ENCODE peak calls at places on chromosomes 12 and 14, in nine cellular contexts. F is left cardiac atrium; I is activated CD8-positive, alpha-beta memory T cell treated with anti-CD3 and anti-CD28 coated beads for 4 hours; O is foreskin melanocyte; A is stimulated activated naive B cell treated with anti-CD40 and anti-IgM and Interleukin-4, amounts not matched to agents 10 μg/mL and 1 μg/mL and 100 μg/mL, for 72 hours; S is stimulated activated CD8-positive, alpha-beta memory T cell treated with anti-CD3 and anti-CD28 coated beads, Interleukin-4, amount 100 ng/mL, for 1 hour; Y is psoas muscle; Z is CD8-positive, alpha-beta memory T cell; G is activated T-helper 1 cell treated with anti-CD3 and anti-CD28 coated beads, Interleukin-2, amount 50 U/mL, for 16 hours. B is an unnamed sample.

GRCh38 chr12:94977766-94978468 is 25.6 kb downstream of the NDUFA12 start:
- DNase-seq in F (no peak), I (no peak), O (no peak), A (no peak), S (no peak), Y (no peak), Z (no peak), G (no peak), B (no peak)

GRCh38 chr14:75825147-75825592 is 156.6 kb downstream of the TGFB3 start:
- DNase-seq in F (no peak), I (no peak), O (no peak), A (no peak), S (no peak), Y (no peak), Z (no peak), G (no peak), B (peak; percentile 40)

GRCh38 chr12:127785535-127785934 is 481.4 kb upstream of the TMEM132C start:
- DNase-seq in F (peak; percentile 29), I (no peak), O (no peak), A (no peak), S (no peak), Y (no peak), Z (no peak), G (no peak), B (no peak)

GRCh38 chr12:102539651-102540553 is 59.5 kb upstream of the IGF1 start:
- DNase-seq in F (no peak), I (no peak), O (peak; percentile 9), A (no peak), S (no peak), Y (no peak), Z (no peak), G (no peak), B (no peak)

GRCh38 chr12:95605087-95605486 is 53.8 kb upstream of the USP44 start:
- DNase-seq in F (no peak), I (no peak), O (no peak), A (no peak), S (no peak), Y (no peak), Z (no peak), G (no peak), B (no peak)

GRCh38 chr12:27272375-27273028 is 28.4 kb downstream of the STK38L start:
- DNase-seq in F (no peak), I (no peak), O (no peak), A (no peak), S (no peak), Y (no peak), Z (no peak), G (no peak), B (no peak)

GRCh38 chr12:57852620-57853509 is 6.3 kb upstream of the CTDSP2 start:
- DNase-seq in F (peak; percentile 58), I (no peak), O (no peak), A (no peak), S (no peak), Y (peak; percentile 81), Z (no peak), G (no peak), B (no peak)

GRCh38 chr12:45076417-45077031 is 25.6 kb upstream of the DBX2 start:
- DNase-seq in F (no peak), I (no peak), O (no peak), A (no peak), S (no peak), Y (no peak), Z (no peak), G (no peak), B (no peak)

GRCh38 chr14:48690349-48690748 is 895.8 kb downstream of the RPS29 start:
- DNase-seq in F (no peak), I (no peak), O (no peak), A (no peak), S (no peak), Y (no peak), Z (no peak), G (no peak), B (no peak)

GRCh38 chr12:99170461-99170860 is 477.1 kb upstream of the GARIN6 start:
- DNase-seq in F (no peak), I (no peak), O (no peak), A (no peak), S (no peak), Y (no peak), Z (no peak), G (no peak), B (no peak)

GRCh38 chr12:12081836-12082497 is 11.2 kb downstream of the BCL2L14 start:
- DNase-seq in F (no peak), I (no peak), O (peak; percentile 70), A (no peak), S (no peak), Y (no peak), Z (no peak), G (no peak), B (peak; percentile 39)

GRCh38 chr12:121033625-121034349 is 5.3 kb downstream of the OASL start:
- DNase-seq in F (no peak), I (peak; percentile 62), O (no peak), A (no peak), S (no peak), Y (no peak), Z (peak; percentile 42), G (peak; percentile 16), B (peak; percentile 38)

GRCh38 chr12:2287589-2287988 is 234.8 kb downstream of the CACNA1C start:
- DNase-seq in F (no peak), I (no peak), O (no peak), A (no peak), S (no peak), Y (no peak), Z (no peak), G (no peak), B (no peak)